ENCODE peak calls at places on chromosomes 12 and 14, in nine cellular contexts. B is tibial nerve, V is A549, J is transverse colon, W is suprapubic skin, D is K562, Q is HepG2, P is sigmoid colon, R is GM12878. Y is an unnamed sample.

GRCh38 chr14:54438703-54439102 is 2.5 kb downstream of the CNIH1 start:
- DNase-seq in Q (no peak), P (no peak), V (no peak), B (no peak), R (no peak), J (no peak), D (no peak), W (no peak), Y (no peak)

GRCh38 chr12:128025856-128026255 is 241.1 kb upstream of the TMEM132C start:
- DNase-seq in J (peak), R (no peak), V (no peak), D (no peak), Q (no peak), P (no peak), B (no peak), W (no peak), Y (no peak)

GRCh38 chr12:19021240-19021639 is 108.3 kb upstream of the PLEKHA5 start:
- DNase-seq in J (no peak), P (no peak), D (no peak), V (no peak), R (no peak), B (no peak), Q (no peak), W (no peak), Y (no peak)

GRCh38 chr12:106682594-106683234 is 91.8 kb upstream of the RIC8B start:
- DNase-seq in B (no peak), J (no peak), V (peak), R (no peak), D (no peak), W (no peak), Q (peak), P (no peak), Y (no peak)

GRCh38 chr12:41576925-41577324 is 388.8 kb downstream of the PDZRN4 start:
- DNase-seq in V (no peak), W (no peak), P (no peak), Q (no peak), J (no peak), B (no peak), R (no peak), D (no peak), Y (no peak)

GRCh38 chr12:6767301-6767591 is 1.1 kb downstream of the PTMS start:
- DNase-seq in J (no peak), B (no peak), W (no peak), Q (no peak), D (no peak), V (no peak), R (no peak), P (no peak), Y (no peak)

GRCh38 chr14:74510211-74510931 is 16.8 kb downstream of the ISCA2 start:
- DNase-seq in J (no peak), D (no peak), P (peak), R (no peak), V (no peak), B (no peak), Q (peak), W (peak), Y (no peak)

GRCh38 chr12:122944588-122944987 is 21.7 kb downstream of the ABCB9 start:
- DNase-seq in R (no peak), D (no peak), W (peak), P (no peak), Q (peak), V (peak), J (peak), B (no peak), Y (no peak)

GRCh38 chr12:65895759-65896656 is 71.7 kb downstream of the HMGA2 start:
- DNase-seq in W (no peak), D (no peak), R (no peak), P (no peak), V (peak), Q (peak), J (no peak), B (no peak), Y (no peak)

GRCh38 chr12:91662021-91662420 is 479.4 kb upstream of the DCN start:
- DNase-seq in W (no peak), B (no peak), P (no peak), Q (no peak), V (no peak), R (no peak), J (no peak), D (no peak), Y (no peak)

GRCh38 chr12:39392154-39392925 is 50.6 kb downstream of the KIF21A start:
- DNase-seq in Q (no peak), V (no peak), R (no peak), B (no peak), D (no peak), J (peak), W (no peak), P (no peak), Y (no peak)

GRCh38 chr12:71411635-71412034 is 28.0 kb upstream of the LGR5 start:
- DNase-seq in D (no peak), Q (peak), W (no peak), P (no peak), R (no peak), V (no peak), B (no peak), J (no peak), Y (no peak)

GRCh38 chr12:118282767-118283166 is 89.9 kb downstream of the TAOK3 start:
- DNase-seq in W (no peak), R (no peak), P (no peak), B (no peak), D (no peak), J (no peak), Q (no peak), V (no peak), Y (no peak)

GRCh38 chr14:99063620-99064225 is 208.3 kb downstream of the BCL11B start:
- DNase-seq in Q (no peak), V (no peak), B (no peak), D (no peak), J (no peak), P (no peak), W (no peak), R (no peak), Y (no peak)

GRCh38 chr12:95336387-95337067 is 118.9 kb downstream of the VEZT start:
- DNase-seq in W (peak), J (peak), R (no peak), B (peak), Q (peak), P (peak), D (no peak), V (peak), Y (peak)

GRCh38 chr12:25796523-25797000 is 161.9 kb upstream of the RASSF8 start:
- DNase-seq in P (no peak), Q (no peak), D (no peak), B (no peak), V (no peak), W (no peak), J (no peak), R (no peak), Y (no peak)

GRCh38 chr12:40947812-40948211 is 240.3 kb upstream of the PDZRN4 start:
- DNase-seq in Q (no peak), D (no peak), J (no peak), P (no peak), V (peak), B (no peak), R (no peak), W (no peak), Y (no peak)

GRCh38 chr12:46915082-46915481 is 89.3 kb upstream of the SLC38A4 start:
- DNase-seq in W (no peak), Q (no peak), V (no peak), D (no peak), P (peak), R (no peak), J (no peak), B (peak), Y (no peak)

GRCh38 chr12:77724367-77724957 is 106.2 kb upstream of the NAV3 start:
- DNase-seq in D (no peak), Q (peak), R (no peak), V (peak), P (no peak), B (no peak), W (no peak), J (no peak), Y (no peak)

GRCh38 chr14:97408937-97409860 is 612.0 kb downstream of the VRK1 start:
- DNase-seq in R (peak), D (no peak), V (no peak), J (no peak), B (no peak), W (no peak), Q (no peak), P (no peak), Y (no peak)

GRCh38 chr14:90827919-90828610 is 11.8 kb upstream of the TTC7B start:
- DNase-seq in B (peak), R (peak), Q (peak), J (peak), W (peak), D (peak), V (peak), P (peak), Y (peak)
- TF ChIP-seq POLR2A in B (peak), R (no peak), Q (no peak), J (no peak), W (no peak), D (peak), V (no peak), P (no peak), Y (peak)

DNA sequence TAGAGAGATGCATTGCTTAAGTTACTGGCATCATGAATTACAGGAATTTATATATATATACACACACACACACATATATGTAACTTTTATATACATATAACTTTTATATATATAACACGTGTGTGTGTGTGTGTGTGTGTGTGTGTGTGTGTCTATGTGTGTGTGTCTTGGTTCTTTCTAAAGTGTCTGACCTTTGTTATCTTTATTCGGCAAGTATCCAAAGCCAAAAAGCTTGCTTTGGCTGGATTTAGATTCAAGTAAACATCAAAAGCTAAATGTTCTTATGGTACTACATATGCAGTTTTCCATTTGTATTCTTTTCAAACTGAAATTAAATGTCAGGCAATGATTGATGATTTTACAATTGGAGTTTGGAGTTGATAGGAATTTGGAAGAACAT is 69.9 kb downstream of the SLC16A7 start:
- DNase-seq in R (no peak), P (no peak), W (no peak), D (no peak), V (no peak), Q (no peak), B (no peak), J (no peak), Y (no peak)
- H3K4me3 ChIP-seq in R (no peak), P (no peak), W (no peak), D (no peak), V (no peak), Q (no peak), B (no peak), J (no peak), Y (no peak)

DNA sequence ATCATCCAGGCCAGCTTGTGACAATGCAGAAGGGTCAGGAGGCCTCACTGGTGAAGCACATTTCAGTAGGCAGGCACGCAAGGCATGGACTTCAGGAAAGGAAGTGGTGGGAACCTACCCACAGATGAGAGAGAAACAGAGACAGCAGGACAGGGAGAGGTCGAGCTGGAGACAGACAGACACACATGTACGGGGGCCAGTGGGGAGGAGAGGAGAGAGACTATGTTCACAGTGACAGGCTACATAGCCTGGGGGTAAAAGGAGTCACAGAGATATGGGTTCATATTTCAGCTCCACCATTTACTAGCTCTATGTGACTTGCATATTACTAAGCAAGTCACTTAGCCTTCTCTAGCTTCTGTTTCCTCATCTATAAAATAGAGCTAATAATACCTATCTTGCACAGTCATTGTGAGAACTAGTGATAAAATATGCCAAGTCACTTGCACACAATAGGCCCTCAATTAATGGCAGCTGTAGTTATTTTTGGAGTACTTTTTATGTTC is 91.1 kb upstream of the FUT8 start:
- DNase-seq in P (no peak), V (peak), B (no peak), Q (no peak), J (no peak), D (no peak), W (no peak), R (peak), Y (no peak)
- TF ChIP-seq EP300 in P (no peak), V (no peak), B (no peak), Q (no peak), J (no peak), D (no peak), W (no peak), R (no peak), Y (no peak)

DNA sequence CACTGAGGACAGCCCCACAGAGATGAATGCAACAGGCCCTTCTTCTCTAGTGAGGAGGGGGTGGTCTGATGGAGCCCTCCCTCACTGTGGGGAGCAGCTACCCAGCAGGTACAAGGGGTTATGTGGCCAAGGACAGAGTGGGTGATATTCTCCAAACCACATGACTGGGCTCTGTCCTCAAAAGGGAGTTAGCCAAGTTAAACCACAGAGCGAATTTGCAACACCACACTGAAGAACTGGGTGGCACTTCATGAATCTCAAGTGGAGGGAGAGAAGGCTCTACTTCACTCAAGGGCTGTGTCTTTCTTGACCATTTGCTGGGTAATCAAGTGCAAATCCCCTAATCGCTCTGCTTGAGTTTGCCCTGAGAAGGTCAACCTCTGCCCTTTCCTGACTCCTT is 12.5 kb downstream of the GPR68 start:
- DNase-seq in V (no peak), D (no peak), B (no peak), J (no peak), W (no peak), P (no peak), R (no peak), Q (no peak), Y (no peak)
- TF ChIP-seq POLR2A in V (no peak), D (no peak), B (no peak), J (no peak), W (no peak), P (no peak), R (no peak), Q (no peak), Y (no peak)

DNA sequence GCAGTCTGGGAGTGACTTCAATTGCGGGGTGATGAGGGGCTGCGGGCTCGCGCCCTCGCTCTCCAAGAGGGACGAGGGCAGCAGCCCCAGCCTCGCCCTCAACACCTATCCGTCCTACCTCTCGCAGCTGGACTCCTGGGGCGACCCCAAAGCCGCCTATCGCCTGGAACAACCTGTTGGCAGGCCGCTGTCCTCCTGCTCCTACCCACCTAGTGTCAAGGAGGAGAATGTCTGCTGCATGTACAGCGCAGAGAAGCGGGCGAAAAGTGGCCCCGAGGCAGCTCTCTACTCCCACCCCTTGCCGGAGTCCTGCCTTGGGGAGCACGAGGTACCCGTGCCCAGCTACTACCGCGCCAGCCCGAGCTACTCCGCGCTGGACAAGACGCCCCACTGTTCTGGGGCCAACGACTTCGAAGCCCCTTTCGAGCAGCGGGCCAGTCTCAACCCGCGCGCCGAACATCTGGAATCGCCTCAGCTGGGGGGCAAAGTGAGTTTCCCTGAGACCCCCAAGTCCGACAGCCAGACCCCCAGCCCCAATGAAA is 483 bp downstream of the HOXC10 start:
- DNase-seq in B (no peak), Q (no peak), W (no peak), D (no peak), P (no peak), J (no peak), V (no peak), R (no peak), Y (no peak)
- H3K4me3 ChIP-seq in B (peak), Q (no peak), W (peak), D (no peak), P (no peak), J (no peak), V (peak), R (peak), Y (peak)

Y was measured in ovary.